ENCODE peak calls at places on chromosomes 12 and 14, in five cellular contexts. C, N, X, W and E are unnamed samples.

GRCh38 chr12:91885851-91886250 is 259.8 kb downstream of the BTG1 start:
- DNase-seq in W (no peak), X (no peak), C (no peak), N (no peak), E (no peak)

GRCh38 chr12:31325524-31325875 is 450 bp downstream of the SINHCAF start:
- DNase-seq in W (no peak), N (no peak), X (no peak), C (no peak), E (no peak)

GRCh38 chr12:22935090-22935489 is 310.1 kb downstream of the ETNK1 start:
- DNase-seq in C (no peak), W (no peak), N (no peak), X (no peak), E (peak; percentile 94)

GRCh38 chr12:109604902-109605536 is 31.4 kb downstream of the MVK start:
- DNase-seq in C (no peak), X (no peak), N (no peak), W (no peak), E (peak; percentile 80)

GRCh38 chr14:87994974-87995373 is 2.0 kb upstream of the GALC start:
- DNase-seq in C (peak; percentile 14), W (peak; percentile 83), N (no peak), X (no peak), E (no peak)

GRCh38 chr12:47343684-47344567 is 264.2 kb upstream of the AMIGO2 start:
- DNase-seq in W (no peak), N (no peak), X (no peak), C (no peak), E (no peak)

GRCh38 chr12:51527872-51528271 is 63.2 kb upstream of the SCN8A start:
- DNase-seq in N (no peak), C (no peak), X (no peak), W (no peak), E (no peak)

GRCh38 chr12:55724226-55724939 is 4.2 kb downstream of the RDH5 start:
- DNase-seq in C (peak; percentile 77), N (peak; percentile 79), X (peak; percentile 87), W (no peak), E (peak; percentile 81)

GRCh38 chr12:86275356-86275755 is 19.2 kb upstream of the MGAT4C start:
- DNase-seq in X (no peak), W (no peak), C (no peak), N (no peak), E (no peak)

GRCh38 chr14:72462041-72462440 is 431.9 kb downstream of the DPF3 start:
- DNase-seq in C (no peak), X (no peak), W (no peak), N (no peak), E (no peak)

GRCh38 chr12:1579626-1580025 is 14.8 kb downstream of the FBXL14 start:
- DNase-seq in X (no peak), N (no peak), C (no peak), W (no peak), E (no peak)

GRCh38 chr12:18391136-18391535 is 129.8 kb downstream of the PIK3C2G start:
- DNase-seq in W (no peak), X (no peak), N (no peak), C (no peak), E (no peak)

GRCh38 chr14:104724407-104724980 is 465 bp downstream of the ADSS1 start:
- DNase-seq in N (peak; percentile 81), C (no peak), W (no peak), X (peak; percentile 90), E (no peak)

GRCh38 chr12:116474331-116474730 is 84.8 kb upstream of the MAP1LC3B2 start:
- DNase-seq in X (no peak), C (peak; percentile 30), W (no peak), N (no peak), E (no peak)

GRCh38 chr14:88518592-88519512 is 36.0 kb downstream of the PTPN21 start:
- DNase-seq in X (no peak), N (no peak), W (no peak), C (peak; percentile 40), E (no peak)

GRCh38 chr14:95834491-95834890 is 42.1 kb upstream of the TUNAR start:
- DNase-seq in X (no peak), N (no peak), C (no peak), W (no peak), E (no peak)

GRCh38 chr14:95838862-95839261 is 37.8 kb upstream of the TUNAR start:
- DNase-seq in X (no peak), C (no peak), N (no peak), W (no peak), E (no peak)

GRCh38 chr14:95841680-95842079 is 35.0 kb upstream of the TUNAR start:
- DNase-seq in W (no peak), N (no peak), C (no peak), X (no peak), E (no peak)

GRCh38 chr14:95835331-95835730 is 41.3 kb upstream of the TUNAR start:
- DNase-seq in X (no peak), C (no peak), W (no peak), N (no peak), E (no peak)

GRCh38 chr14:95840094-95840493 is 36.5 kb upstream of the TUNAR start:
- DNase-seq in C (no peak), X (no peak), W (no peak), N (no peak), E (no peak)
- H3K9me3 ChIP-seq in C (no peaks in the 10 kb centered on the region), X (no peaks in the 10 kb centered on the region), W (no peaks in the 10 kb centered on the region), N (no peaks in the 10 kb centered on the region), E (no peaks in the 10 kb centered on the region)

DNA sequence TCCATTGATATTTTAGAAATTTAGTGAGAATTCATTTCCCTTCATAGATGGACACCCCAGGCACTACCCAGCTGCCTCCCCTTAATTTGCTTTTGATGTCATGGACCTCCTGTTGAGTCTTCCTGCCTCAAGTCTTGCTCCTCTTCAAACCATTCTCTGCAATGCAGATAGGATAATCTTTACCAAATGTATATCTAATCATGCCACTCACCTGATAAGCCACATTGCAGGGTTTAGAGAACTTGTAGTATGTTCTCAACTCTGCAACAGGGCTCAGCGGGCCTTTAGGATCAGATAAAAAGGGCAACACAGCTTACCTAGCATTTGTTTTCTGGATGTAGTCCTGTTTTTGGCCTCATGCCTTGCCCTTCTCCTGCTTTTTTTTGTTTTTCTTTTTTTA is 234.5 kb downstream of the EMP1 start:
- DNase-seq in N (no peak), W (no peak), C (no peak), X (no peak), E (no peak)
- TF ChIP-seq CTCF in N (no peak), W (no peak), C (no peak), X (no peak), E (no peak)

GRCh38 chr14:99256483-99256874 is 15.5 kb downstream of the BCL11B start:
- DNase-seq in W (no peak), C (no peak), N (no peak), X (peak; percentile 52), E (no peak)
- H3K4me3 ChIP-seq in W (no peak overlapping the region), C (no peak overlapping the region), N (no peak overlapping the region), X (no peak overlapping the region), E (no peak overlapping the region)

DNA sequence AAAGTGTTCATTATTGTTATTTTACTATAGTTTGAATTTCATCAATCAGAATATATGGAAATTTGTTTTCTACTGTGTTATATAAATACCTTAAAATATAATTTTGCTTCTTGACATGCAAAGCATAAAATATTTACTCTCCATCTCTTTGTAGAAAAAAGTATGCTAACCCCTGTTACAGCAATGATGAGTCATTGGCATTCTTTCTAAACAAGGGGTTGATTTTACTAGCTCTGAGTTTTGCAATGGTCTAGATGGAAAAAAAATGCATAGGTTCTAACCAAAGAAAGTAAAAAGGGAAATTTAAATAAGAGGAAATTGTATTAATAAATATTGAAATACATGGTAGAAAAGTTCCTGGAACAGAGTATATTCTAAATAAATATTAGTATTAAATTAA is 990.2 kb upstream of the ATXN7L3B start:
- DNase-seq in C (no peak), W (no peak), X (no peak), N (no peak), E (no peak)
- H3K9me3 ChIP-seq in C (no peaks in the 10 kb centered on the region), W (no peaks in the 10 kb centered on the region), X (no peaks in the 10 kb centered on the region), N (no peaks in the 10 kb centered on the region), E (no peaks in the 10 kb centered on the region)

GRCh38 chr12:9064201-9064814 is 51.4 kb downstream of the A2M start:
- DNase-seq in X (peak; percentile 77), W (no peak), C (peak; percentile 58), N (peak; percentile 83), E (peak; percentile 35)
- TF ChIP-seq CTCF in X (peak; percentile 43), W (no peak), C (no peak), N (peak; percentile 58), E (peak; percentile 34)

GRCh38 chr12:82904219-82904795 is 217.6 kb downstream of the TMTC2 start:
- DNase-seq in C (peak; percentile 54), X (no peak), W (no peak), N (no peak), E (no peak)
- H3K4me3 ChIP-seq in C (no peak overlapping the region), X (no peak overlapping the region), W (no peak overlapping the region), N (no peak overlapping the region), E (no peak overlapping the region)

DNA sequence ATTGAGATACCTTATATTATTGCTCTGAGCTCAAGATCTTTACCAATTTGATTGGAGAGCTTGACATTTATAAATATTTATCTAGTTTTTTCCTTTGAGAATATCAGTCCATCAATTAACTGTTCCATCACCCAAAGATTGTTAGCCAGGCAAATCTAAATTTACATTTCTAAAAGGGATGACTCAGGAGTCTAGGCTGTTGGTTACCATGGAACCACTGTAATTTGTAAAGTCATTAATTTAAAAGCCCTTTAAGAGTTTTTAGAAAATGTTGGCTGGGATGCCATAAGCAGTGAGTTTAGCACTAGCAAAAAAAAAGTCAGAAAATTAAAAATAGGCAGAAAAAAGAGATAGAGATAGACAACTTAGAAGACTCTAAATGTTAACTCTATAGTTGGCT is 19.5 kb upstream of the SERPINA1 start:
- DNase-seq in C (no peak), X (no peak), W (no peak), N (no peak), E (no peak)
- H3K9me3 ChIP-seq in C (no peaks in the 10 kb centered on the region), X (peaks cover 4% of the 10 kb centered on the region), W (no peaks in the 10 kb centered on the region), N (peaks cover 6% of the 10 kb centered on the region), E (no peaks in the 10 kb centered on the region)

GRCh38 chr12:117518594-117519270 is 157.3 kb upstream of the NOS1 start:
- DNase-seq in C (no peak), X (no peak), N (peak; percentile 78), W (no peak), E (no peak)
- TF ChIP-seq CTCF in C (no peak), X (no peak), N (no peak), W (no peak), E (no peak)

GRCh38 chr12:70364695-70365397 is 1.2 kb upstream of the KCNMB4 start:
- DNase-seq in C (no peak), X (no peak), N (no peak), W (no peak), E (no peak)
- H3K4me3 ChIP-seq in C (peak overlapping the region; percentile 58), X (peak overlapping the region; percentile 92), N (peak overlapping the region; percentile 68), W (peak overlapping the region; percentile 73), E (no peak overlapping the region)

GRCh38 chr12:133226690-133227089 is 9.0 kb downstream of the ANHX start:
- DNase-seq in X (peak; percentile 61), C (no peak), W (no peak), N (no peak), E (no peak)

GRCh38 chr12:133220521-133220920 is 15.2 kb downstream of the ANHX start:
- DNase-seq in N (peak; percentile 46), X (peak; percentile 28), W (no peak), C (no peak), E (no peak)

GRCh38 chr12:133225527-133225926 is 10.2 kb downstream of the ANHX start:
- DNase-seq in C (no peak), X (peak; percentile 44), N (no peak), W (no peak), E (no peak)

GRCh38 chr12:133221241-133221640 is 14.4 kb downstream of the ANHX start:
- DNase-seq in X (peak; percentile 48), W (no peak), N (no peak), C (no peak), E (no peak)

GRCh38 chr12:133222211-133222610 is 13.5 kb downstream of the ANHX start:
- DNase-seq in X (peak; percentile 32), N (no peak), C (no peak), W (no peak), E (no peak)
- H3K9me3 ChIP-seq in X (peaks cover 50% of the 10 kb centered on the region), N (peaks cover 4% of the 10 kb centered on the region), C (no peaks in the 10 kb centered on the region), W (peaks cover 3% of the 10 kb centered on the region), E (peaks cover 3% of the 10 kb centered on the region)